ENCODE peak calls at places on chromosome 6, in six cellular contexts. N is IMR-90, S is HCT116, Z is lower lobe of right lung, L is fibroblast of lung, T is cardiac muscle cell. K is an unnamed sample. For H3K36me3 and H3K4me1, the result is how much of the 10 kb centered on the place peaks cover.

GRCh38 chr6:116012471-116012949 is 48.2 kb downstream of the FRK start:
- DNase-seq in N (peak), L (peak), S (no peak), T (no peak), Z (no peak), K (no peak)

GRCh38 chr6:33962186-33962585 is 158.4 kb upstream of the MLN start:
- DNase-seq in N (peak), S (no peak), T (no peak), L (peak), Z (no peak), K (no peak)

GRCh38 chr6:91352878-91353277 is 766.0 kb upstream of the MAP3K7 start:
- DNase-seq in L (peak), N (no peak), S (no peak), Z (no peak), T (no peak), K (no peak)

GRCh38 chr6:139291813-139292619 is at the start of gene TXLNB:
- DNase-seq in N (peak), L (peak), S (peak), Z (peak), T (peak), K (no peak)

GRCh38 chr6:32819729-32820128 is 2.9 kb upstream of the HLA-DOB start:
- DNase-seq in Z (no peak), N (peak), T (no peak), S (peak), L (peak), K (no peak)

GRCh38 chr6:153312633-153313032 is 181.6 kb upstream of the RGS17 start:
- DNase-seq in Z (peak), S (peak), N (peak), T (peak), L (peak), K (peak)

GRCh38 chr6:143157146-143157545 is 96.5 kb downstream of the AIG1 start:
- DNase-seq in T (no peak), Z (no peak), L (no peak), N (no peak), S (no peak), K (no peak)

GRCh38 chr6:69957990-69958559 is 91.7 kb downstream of the COL19A1 start:
- DNase-seq in S (no peak), L (peak), Z (no peak), T (no peak), N (peak), K (peak)

GRCh38 chr6:81169166-81169565 is 583.3 kb downstream of the TENT5A start:
- DNase-seq in N (no peak), L (peak), T (no peak), S (no peak), Z (no peak), K (no peak)

GRCh38 chr6:79506251-79506650 is 31.0 kb downstream of the LCA5 start:
- DNase-seq in N (peak), T (no peak), L (no peak), S (no peak), Z (no peak), K (no peak)

GRCh38 chr6:37713529-37714119 is 15.9 kb upstream of the MDGA1 start:
- DNase-seq in Z (no peak), L (peak), T (no peak), S (no peak), N (peak), K (peak)

GRCh38 chr6:90374201-90374600 is 77.6 kb upstream of the BACH2 start:
- DNase-seq in T (no peak), Z (no peak), L (no peak), S (no peak), N (no peak), K (no peak)

GRCh38 chr6:105805581-105806023 is 280.5 kb upstream of the PRDM1 start:
- DNase-seq in T (no peak), Z (no peak), S (no peak), L (peak), N (peak), K (no peak)

GRCh38 chr6:127069659-127070279 is 48.7 kb upstream of the RSPO3 start:
- DNase-seq in N (peak), Z (no peak), T (peak), S (peak), L (peak), K (no peak)

GRCh38 chr6:157273756-157274088 is 49.6 kb downstream of the TMEM242 start:
- DNase-seq in L (peak), Z (peak), S (peak), T (peak), N (peak), K (peak)

GRCh38 chr6:2514965-2515543 is 235.7 kb downstream of the MYLK4 start:
- DNase-seq in T (no peak), N (no peak), L (no peak), S (no peak), Z (no peak), K (no peak)

GRCh38 chr6:72418495-72418894 is 203.4 kb upstream of the KCNQ5 start:
- DNase-seq in T (no peak), S (no peak), L (peak), Z (no peak), N (peak), K (no peak)

GRCh38 chr6:89239338-89239737 is 22.2 kb upstream of the GABRR1 start:
- DNase-seq in L (no peak), T (no peak), S (no peak), Z (no peak), N (no peak), K (no peak)

GRCh38 chr6:42030585-42031506 is 19.5 kb upstream of the TAF8 start:
- DNase-seq in S (no peak), Z (no peak), L (peak), T (peak), N (no peak), K (peak)

GRCh38 chr6:135932651-135933050 is 81.2 kb downstream of the PDE7B start:
- DNase-seq in S (no peak), Z (no peak), L (no peak), N (no peak), T (no peak), K (no peak)

GRCh38 chr6:31687321-31687720 is 6.5 kb upstream of the LY6G5C start:
- DNase-seq in Z (no peak), T (no peak), N (no peak), L (no peak), S (no peak), K (no peak)

GRCh38 chr6:40185486-40185885 is 251.2 kb upstream of the MOCS1 start:
- DNase-seq in Z (no peak), L (no peak), T (no peak), N (no peak), S (no peak), K (no peak)

GRCh38 chr6:151276112-151276745 is 36.5 kb downstream of the AKAP12 start:
- DNase-seq in S (no peak), N (peak), T (no peak), L (peak), Z (no peak), K (no peak)

GRCh38 chr6:143822584-143823024 is 20.5 kb upstream of the LTV1 start:
- DNase-seq in Z (no peak), T (no peak), L (no peak), S (no peak), N (peak), K (no peak)

GRCh38 chr6:156514186-156514585 is 263.0 kb upstream of the ARID1B start:
- DNase-seq in L (no peak), S (no peak), N (no peak), Z (no peak), T (no peak), K (no peak)

GRCh38 chr6:105786890-105787655 is 299.1 kb upstream of the PRDM1 start:
- DNase-seq in S (no peak), Z (no peak), N (no peak), T (no peak), L (no peak), K (no peak)

GRCh38 chr6:34280216-34280615 is 31.4 kb upstream of the SMIM29 start:
- DNase-seq in L (no peak), S (no peak), T (no peak), Z (no peak), N (no peak), K (no peak)

GRCh38 chr6:83592770-83593394 is 80.5 kb downstream of the PRSS35 start:
- DNase-seq in L (peak), Z (no peak), N (peak), T (peak), S (peak), K (peak)

GRCh38 chr6:29892696-29893095 is 49.6 kb upstream of the HLA-A start:
- DNase-seq in S (no peak), N (no peak), Z (no peak), T (no peak), L (no peak), K (no peak)

GRCh38 chr6:126803769-126804168 is 314.7 kb upstream of the RSPO3 start:
- DNase-seq in Z (no peak), L (no peak), T (no peak), S (no peak), N (no peak), K (no peak)

GRCh38 chr6:101544286-101544685 is 150.8 kb downstream of the GRIK2 start:
- DNase-seq in S (no peak), N (peak), T (no peak), L (no peak), Z (no peak), K (no peak)

GRCh38 chr6:17971128-17972073 is 16.0 kb downstream of the KIF13A start:
- DNase-seq in Z (no peak), L (peak), T (no peak), N (peak), S (peak), K (no peak)

GRCh38 chr6:7201732-7202541 is 94.2 kb downstream of the RREB1 start:
- DNase-seq in T (no peak), S (no peak), Z (peak), N (no peak), L (no peak), K (no peak)

GRCh38 chr6:115221185-115221584 is 839.5 kb downstream of the FRK start:
- DNase-seq in N (no peak), T (no peak), Z (no peak), S (no peak), L (no peak), K (no peak)

GRCh38 chr6:110619275-110619908 is 143.0 kb upstream of the SLC22A16 start:
- DNase-seq in S (no peak), L (no peak), Z (no peak), N (no peak), T (no peak), K (no peak)

GRCh38 chr6:8219352-8219943 is 117.1 kb upstream of the EEF1E1 start:
- DNase-seq in S (peak), T (peak), N (peak), Z (no peak), L (peak), K (peak)

GRCh38 chr6:20038805-20039204 is 173.5 kb downstream of the MBOAT1 start:
- DNase-seq in S (no peak), Z (no peak), T (no peak), L (no peak), N (peak), K (no peak)

GRCh38 chr6:45959534-45960195 is 56.0 kb downstream of the CLIC5 start:
- DNase-seq in L (peak), N (no peak), T (peak), Z (no peak), S (no peak), K (no peak)

GRCh38 chr6:56477241-56477640 is 165.4 kb downstream of the DST start:
- DNase-seq in L (no peak), Z (no peak), S (no peak), T (no peak), N (no peak), K (no peak)

GRCh38 chr6:56480246-56480645 is 162.4 kb downstream of the DST start:
- DNase-seq in S (no peak), Z (no peak), N (no peak), T (no peak), L (no peak), K (no peak)

GRCh38 chr6:56475736-56476457 is 166.8 kb downstream of the DST start:
- DNase-seq in T (peak), S (no peak), L (peak), Z (no peak), N (peak), K (peak)

GRCh38 chr6:56479381-56479780 is 163.3 kb downstream of the DST start:
- DNase-seq in N (no peak), L (no peak), S (no peak), T (no peak), Z (no peak), K (no peak)

DNA sequence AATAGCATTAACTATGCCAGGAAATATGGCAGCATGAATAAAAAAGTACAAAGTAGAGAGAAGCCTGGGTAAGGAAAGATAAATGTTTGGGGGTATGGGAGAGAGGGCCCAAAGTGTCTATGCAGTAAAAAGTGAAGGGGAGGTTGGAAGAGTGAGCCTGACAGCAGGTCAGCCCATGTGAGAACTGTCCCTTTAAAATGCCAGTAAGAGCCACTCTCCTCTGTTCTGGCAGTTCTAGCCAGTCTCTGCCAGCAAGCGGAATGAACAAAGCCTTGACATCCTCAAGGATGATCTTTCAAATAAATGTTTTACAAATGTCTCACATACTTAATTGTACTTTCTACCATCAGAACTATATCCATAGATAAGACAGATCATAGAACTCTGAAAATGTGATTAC is 164.5 kb downstream of the DST start:
- DNase-seq in L (no peak), N (no peak), T (no peak), S (no peak), Z (no peak), K (no peak)
- H3K36me3 ChIP-seq in L (under half), N (half or more), T (under half), S (under half), Z (half or more), K (under half)

DNA sequence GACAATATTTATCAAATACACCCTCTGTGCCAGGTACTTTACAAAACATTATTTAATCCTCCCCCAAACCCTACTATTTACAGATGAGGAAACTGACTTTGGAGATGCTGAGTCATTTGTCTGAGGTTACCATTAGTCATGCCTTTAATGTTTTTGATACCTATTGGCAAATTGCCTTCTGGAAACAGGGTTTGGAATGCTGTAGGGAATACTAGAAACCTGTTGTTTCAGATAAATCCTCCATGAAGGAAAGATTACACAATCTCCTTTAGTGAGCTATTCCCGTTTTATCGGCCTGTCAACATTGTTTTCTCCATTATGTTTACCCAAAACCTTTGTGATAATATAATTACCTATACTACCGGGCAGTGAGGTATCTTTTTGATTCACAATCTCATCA is 93.6 kb upstream of the ADGRF1 start:
- DNase-seq in L (peak), S (peak), Z (no peak), T (no peak), N (peak), K (no peak)
- H3K4me1 ChIP-seq in L (under half), S (half or more), Z (under half), T (under half), N (under half), K (under half)

GRCh38 chr6:93035756-93036155 is 383.6 kb downstream of the EPHA7 start:
- DNase-seq in N (no peak), L (no peak), T (no peak), Z (no peak), S (no peak), K (no peak)

GRCh38 chr6:93040375-93040774 is 379.0 kb downstream of the EPHA7 start:
- DNase-seq in S (no peak), Z (no peak), T (no peak), N (no peak), L (peak), K (no peak)

DNA sequence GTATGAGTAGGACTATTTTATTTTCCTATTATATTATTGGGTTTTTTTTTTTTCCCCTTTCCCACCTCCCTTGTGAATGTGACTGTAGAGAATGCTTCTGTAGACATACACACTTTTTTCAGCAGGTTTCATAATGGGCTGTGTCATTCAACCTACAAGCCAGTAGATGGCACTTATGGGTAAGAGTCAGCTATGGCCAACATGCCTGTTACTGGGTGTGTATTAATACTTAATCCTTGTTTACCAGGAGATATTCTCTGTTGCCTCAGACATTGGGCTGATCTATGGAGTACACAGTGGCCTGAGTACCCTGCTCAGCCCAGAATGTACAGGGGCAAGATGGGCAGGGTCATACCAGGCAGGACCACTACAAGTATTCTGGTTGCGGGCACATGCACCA is 382.5 kb downstream of the EPHA7 start:
- DNase-seq in Z (no peak), N (peak), T (peak), L (peak), S (no peak), K (no peak)
- TF ChIP-seq CTCF in Z (no peak), N (peak), T (peak), L (peak), S (no peak), K (peak)

DNA sequence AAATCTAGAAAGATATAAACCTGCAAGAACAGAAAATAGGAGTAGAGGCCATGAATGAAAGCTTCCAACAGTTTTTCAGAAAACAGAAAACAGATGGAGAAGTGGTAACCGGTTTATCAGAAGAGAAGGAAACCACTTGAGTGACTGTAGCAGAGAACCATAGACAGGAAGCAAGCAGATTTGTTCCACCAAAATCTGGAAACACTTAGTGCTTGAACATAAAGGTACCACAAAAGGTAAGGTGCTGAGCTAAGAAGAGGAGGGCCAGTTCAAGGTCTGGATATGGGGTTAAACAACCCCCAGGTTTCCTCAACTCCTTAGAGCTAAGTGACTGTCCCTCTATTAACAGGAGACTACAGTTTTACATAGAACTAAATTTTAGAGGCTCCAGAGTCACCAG is 9.2 kb upstream of the KIAA0319 start:
- DNase-seq in T (no peak), N (no peak), Z (no peak), S (no peak), L (no peak), K (no peak)
- H3K36me3 ChIP-seq in T (under half), N (under half), Z (half or more), S (under half), L (under half), K (under half)

GRCh38 chr6:56758120-56758519 is 115.4 kb upstream of the DST start:
- DNase-seq in T (no peak), Z (no peak), N (no peak), L (no peak), S (no peak), K (no peak)
- H3K4me1 ChIP-seq in T (under half), Z (under half), N (under half), L (under half), S (half or more), K (under half)

GRCh38 chr6:39091163-39091562 is 23.8 kb downstream of the SAYSD1 start:
- DNase-seq in S (no peak), T (no peak), Z (no peak), N (no peak), L (no peak), K (no peak)

GRCh38 chr6:39090036-39090435 is 24.9 kb downstream of the SAYSD1 start:
- DNase-seq in T (no peak), L (no peak), N (no peak), S (no peak), Z (no peak), K (no peak)

GRCh38 chr6:39095578-39095977 is 19.4 kb downstream of the SAYSD1 start:
- DNase-seq in Z (no peak), T (no peak), N (no peak), L (no peak), S (no peak), K (no peak)

GRCh38 chr6:39093167-39093708 is 21.7 kb downstream of the SAYSD1 start:
- DNase-seq in L (no peak), S (no peak), T (no peak), N (no peak), Z (no peak), K (no peak)

DNA sequence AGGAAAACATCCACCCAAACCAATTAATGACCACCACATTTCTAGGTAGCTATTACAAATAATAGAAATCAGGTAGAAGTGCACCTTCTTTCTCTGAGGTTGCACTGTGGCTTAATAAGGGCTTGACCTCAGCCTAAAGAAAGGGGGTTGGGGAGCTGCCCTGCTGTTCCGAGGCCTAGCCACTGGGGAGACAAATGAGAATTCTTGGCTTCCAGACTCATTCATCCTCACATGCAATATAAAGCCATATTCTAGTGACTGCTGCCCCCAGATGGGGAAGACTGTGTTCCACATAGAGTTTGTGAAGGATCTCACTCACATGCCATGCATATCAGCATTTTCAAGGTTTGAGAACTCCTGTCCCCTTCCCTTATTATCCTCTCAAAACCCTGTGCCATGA is 22.9 kb downstream of the SAYSD1 start:
- DNase-seq in T (peak), L (no peak), N (no peak), Z (no peak), S (no peak), K (no peak)
- TF ChIP-seq CTCF in T (no peak), L (no peak), N (no peak), Z (no peak), S (no peak), K (peak)

DNA sequence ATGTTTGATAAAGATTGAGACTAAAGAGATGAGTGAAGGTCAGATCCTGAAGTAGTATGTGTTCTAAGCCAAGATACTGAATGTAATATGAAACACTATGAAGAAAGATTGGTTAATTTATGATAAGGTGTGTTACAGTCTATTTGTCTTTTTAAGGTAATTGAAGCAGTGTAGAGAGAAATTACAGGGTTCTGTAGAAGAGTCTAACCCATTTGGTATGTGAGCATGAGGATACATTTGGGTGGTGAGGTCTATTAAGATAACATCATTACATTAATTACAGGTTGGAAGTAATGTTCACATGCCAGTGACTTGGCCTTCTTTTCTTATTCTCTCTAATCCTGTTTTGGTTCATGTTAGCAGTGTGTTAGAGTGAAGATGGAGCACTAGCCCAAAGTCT is 61.4 kb downstream of the AFDN start:
- DNase-seq in N (no peak), L (no peak), Z (no peak), T (no peak), S (no peak), K (no peak)
- H3K36me3 ChIP-seq in N (under half), L (under half), Z (half or more), T (under half), S (under half), K (under half)